ENCODE peak calls at places on chromosomes 3 and 15, in four cellular contexts. W, I, N and L are unnamed samples.

GRCh38 chr3:196741401-196741761 is 1.7 kb downstream of the PAK2 start:
- DNase-seq in I (no peak), N (no peak), W (no peak), L (no peak)

GRCh38 chr3:114418724-114419543 is 125.1 kb downstream of the TIGIT start:
- DNase-seq in I (no peak), W (peak), N (peak), L (peak)

GRCh38 chr3:183518446-183519185 is 36.9 kb downstream of the KLHL6 start:
- DNase-seq in I (no peak), N (no peak), W (no peak), L (no peak)

GRCh38 chr3:184466413-184466960 is 86.6 kb downstream of the CHRD start:
- DNase-seq in I (no peak), N (peak), W (no peak), L (peak)

GRCh38 chr3:65595222-65595996 is 443.3 kb downstream of the MAGI1 start:
- DNase-seq in W (no peak), I (no peak), N (no peak), L (no peak)

GRCh38 chr15:100635406-100636071 is 33.1 kb downstream of the ASB7 start:
- DNase-seq in N (no peak), W (no peak), I (no peak), L (peak)

GRCh38 chr15:78620021-78620838 is 566 bp downstream of the CHRNA3 start:
- DNase-seq in W (no peak), N (no peak), I (no peak), L (no peak)

GRCh38 chr3:62372621-62373041 is 719 bp downstream of the FEZF2 start:
- DNase-seq in W (no peak), I (no peak), N (no peak), L (no peak)

GRCh38 chr3:195907730-195908438 is 467 bp downstream of the TNK2 start:
- DNase-seq in N (peak), I (peak), W (peak), L (no peak)

GRCh38 chr3:127009531-127009930 is 26.6 kb downstream of the PLXNA1 start:
- DNase-seq in W (no peak), I (no peak), N (no peak), L (no peak)

GRCh38 chr15:96298217-96298616 is 32.3 kb upstream of the NR2F2 start:
- DNase-seq in W (no peak), N (no peak), I (no peak), L (no peak)

GRCh38 chr3:23667536-23668429 is 138.0 kb upstream of the UBE2E1 start:
- DNase-seq in I (no peak), N (no peak), W (no peak), L (no peak)

GRCh38 chr3:49351521-49352011 is 6.6 kb downstream of the GPX1 start:
- DNase-seq in I (no peak), W (peak), N (no peak), L (peak)

GRCh38 chr15:66743703-66744536 is 41.9 kb downstream of the SMAD6 start:
- DNase-seq in W (no peak), I (no peak), N (no peak), L (no peak)

GRCh38 chr15:98854496-98854895 is 153.1 kb downstream of the PGPEP1L start:
- DNase-seq in I (no peak), N (no peak), W (no peak), L (no peak)

GRCh38 chr3:193573403-193573802 is 18.7 kb upstream of the ATP13A4 start:
- DNase-seq in I (no peak), W (no peak), N (no peak), L (no peak)

GRCh38 chr15:83113881-83114280 is 6.4 kb downstream of the TM6SF1 start:
- DNase-seq in N (no peak), I (no peak), W (no peak), L (no peak)

GRCh38 chr3:82654708-82655107 is 893.3 kb upstream of the GBE1 start:
- DNase-seq in W (no peak), I (no peak), N (no peak), L (no peak)

GRCh38 chr15:38941399-38941953 is 376.9 kb upstream of the RASGRP1 start:
- DNase-seq in N (no peak), W (no peak), I (no peak), L (peak)

GRCh38 chr3:12135029-12135634 is 23.6 kb downstream of the TIMP4 start:
- DNase-seq in N (peak), I (peak), W (peak), L (peak)

GRCh38 chr3:134242649-134243637 is 7.7 kb downstream of the RYK start:
- DNase-seq in N (no peak), W (peak), I (no peak), L (peak)

GRCh38 chr3:159800434-159801121 is 188.1 kb upstream of the IL12A start:
- DNase-seq in I (no peak), W (no peak), N (no peak), L (no peak)

GRCh38 chr15:35444557-35445204 is 101.3 kb downstream of the DPH6 start:
- DNase-seq in N (peak), W (peak), I (no peak), L (peak)

GRCh38 chr3:184724662-184725061 is 12.8 kb upstream of the MAGEF1 start:
- DNase-seq in I (no peak), N (no peak), W (no peak), L (no peak)

GRCh38 chr3:126476166-126476975 is 680 bp upstream of the ZXDC start:
- DNase-seq in W (peak), N (no peak), I (no peak), L (peak)

GRCh38 chr15:63389902-63390301 is 8.3 kb upstream of the CA12 start:
- DNase-seq in I (no peak), W (no peak), N (no peak), L (no peak)